ENCODE peak calls at places on chromosomes 2 and 18, in five cellular contexts. H, N, T, R and C are unnamed samples.

GRCh38 chr2:217929757-217930707 is 72.8 kb downstream of the TNS1 start:
- DNase-seq in H (no peak), R (no peak), N (no peak), T (peak), C (no peak)

GRCh38 chr2:106094101-106094860 is 99.8 kb downstream of the UXS1 start:
- DNase-seq in H (no peak), T (peak), N (no peak), R (no peak), C (peak)

GRCh38 chr18:47204908-47205522 is 28.9 kb upstream of the IER3IP1 start:
- DNase-seq in N (peak), R (peak), H (no peak), T (no peak), C (no peak)

GRCh38 chr2:216632952-216633615 is at the start of gene IGFBP2:
- DNase-seq in T (no peak), R (peak), H (no peak), N (peak), C (no peak)

GRCh38 chr2:20680744-20681143 is 13.8 kb downstream of the GDF7 start:
- DNase-seq in R (no peak), T (no peak), N (no peak), H (no peak), C (no peak)

GRCh38 chr18:35481960-35482366 is 15.8 kb downstream of the INO80C start:
- DNase-seq in T (no peak), R (no peak), N (no peak), H (no peak), C (peak)

GRCh38 chr2:231243883-231244282 is 45.5 kb downstream of the ARMC9 start:
- DNase-seq in R (no peak), T (no peak), N (no peak), H (no peak), C (no peak)

GRCh38 chr2:199309973-199310372 is 147.8 kb downstream of the SATB2 start:
- DNase-seq in H (no peak), R (no peak), T (no peak), N (no peak), C (no peak)

GRCh38 chr2:60149151-60149550 is 404.3 kb downstream of the BCL11A start:
- DNase-seq in N (no peak), T (no peak), R (no peak), H (no peak), C (no peak)

DNA sequence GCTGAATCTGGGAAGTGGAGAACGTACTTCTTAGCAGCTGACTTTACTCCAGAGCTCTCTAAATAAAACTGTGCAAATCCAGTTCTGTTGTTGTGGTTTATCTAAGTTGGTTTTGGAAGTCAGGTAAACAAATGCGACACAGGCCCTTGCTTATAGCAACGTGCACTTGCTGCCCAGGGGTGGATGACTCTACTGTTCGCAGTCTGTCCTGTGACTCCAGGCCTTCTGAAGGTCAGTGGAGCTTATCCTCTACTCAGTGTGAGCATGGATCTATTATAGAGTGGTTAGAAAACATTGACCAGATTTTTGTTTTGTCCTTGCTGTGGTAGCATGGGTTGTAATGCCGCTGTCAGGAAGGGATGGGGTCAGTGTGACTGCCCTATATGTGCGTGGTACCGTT is 89.1 kb downstream of the ZNF236 start:
- DNase-seq in T (no peak), N (no peak), R (no peak), H (no peak), C (no peak)
- TF ChIP-seq POLR2A in T (no peak), N (no peak), R (no peak), H (no peak), C (no peak)

GRCh38 chr18:6728318-6728717 is 1.2 kb upstream of the ARHGAP28 start:
- DNase-seq in H (no peak), N (no peak), R (no peak), T (no peak), C (no peak)

GRCh38 chr18:6731197-6731596 is 1.7 kb downstream of the ARHGAP28 start:
- DNase-seq in R (no peak), H (no peak), T (no peak), N (no peak), C (no peak)

GRCh38 chr18:6728809-6729246 is 688 bp upstream of the ARHGAP28 start:
- DNase-seq in T (no peak), N (no peak), R (no peak), H (no peak), C (no peak)

GRCh38 chr18:6732952-6733351 is 3.4 kb downstream of the ARHGAP28 start:
- DNase-seq in T (no peak), R (no peak), N (no peak), H (no peak), C (no peak)

GRCh38 chr18:6729247-6730091 is at the start of gene ARHGAP28:
- DNase-seq in H (peak), R (peak), T (peak), N (peak), C (no peak)
- TF ChIP-seq POLR2A in H (no peak), R (peak), T (no peak), N (no peak), C (no peak)

DNA sequence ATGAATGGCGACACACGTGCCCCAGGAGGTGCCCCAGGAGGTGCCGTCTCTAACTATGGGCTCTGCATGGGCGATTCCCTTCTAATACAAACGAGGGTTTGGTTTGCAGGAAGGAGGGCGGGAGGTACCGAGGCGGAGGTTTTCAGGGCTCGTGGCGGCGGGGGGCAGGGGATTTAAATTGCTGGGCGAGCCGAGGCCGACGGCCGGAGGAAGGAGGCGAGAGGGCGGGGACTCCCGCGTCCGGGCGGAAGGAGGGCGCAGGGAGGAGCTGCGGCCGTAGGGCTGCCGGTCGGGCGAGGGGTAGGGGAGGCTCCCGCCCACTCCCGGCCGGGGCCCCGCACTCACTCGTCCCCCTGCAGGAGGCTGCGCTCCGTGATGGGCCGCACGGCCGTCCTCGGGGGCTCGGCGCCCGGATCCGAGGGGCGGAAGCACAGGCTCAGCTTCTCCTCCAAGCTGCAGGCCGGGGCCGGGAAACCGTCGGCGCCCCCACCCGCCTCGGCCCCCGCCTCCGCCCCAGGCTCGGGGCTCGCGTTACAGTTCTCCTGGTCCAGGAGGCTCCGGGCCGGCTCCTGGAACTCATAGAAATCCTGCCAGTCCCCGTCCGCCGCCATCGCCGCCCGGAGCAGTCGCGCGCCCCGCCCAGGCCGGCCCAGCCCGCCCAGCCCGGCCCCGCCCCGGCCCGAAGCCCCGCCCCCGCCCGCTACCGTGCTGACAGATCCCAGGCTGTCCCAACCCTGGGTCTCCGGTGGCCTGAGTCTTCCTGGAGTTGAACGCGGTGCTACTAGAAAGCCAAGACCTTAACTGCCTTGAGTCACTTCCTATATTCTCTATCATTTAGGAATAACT is at the start of gene FEZ2:
- DNase-seq in R (peak), H (peak), N (peak), T (peak), C (no peak)
- TF ChIP-seq POLR2A in R (peak), H (no peak), N (peak), T (no peak), C (no peak)

DNA sequence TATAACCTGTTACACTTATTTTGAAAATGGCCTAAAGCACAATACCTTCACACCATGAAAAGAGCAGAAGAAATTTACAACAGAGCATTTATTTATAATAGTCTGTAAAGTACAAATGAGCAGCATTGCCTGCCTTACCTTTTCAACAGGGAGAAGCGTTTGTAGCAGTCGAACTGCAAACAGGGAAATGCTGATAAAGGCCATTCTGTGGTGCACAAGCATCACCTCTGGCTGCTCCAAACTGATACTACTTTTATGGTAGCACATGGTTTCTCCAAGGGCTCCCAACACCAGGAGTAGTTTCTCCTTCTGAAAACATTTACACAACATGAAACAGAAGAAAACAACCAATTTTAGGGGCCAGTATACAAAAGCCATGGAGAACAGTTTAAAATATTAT is 28.9 kb downstream of the RTTN start:
- DNase-seq in R (no peak), N (no peak), T (no peak), H (no peak), C (no peak)
- TF ChIP-seq POLR2A in R (no peak), N (no peak), T (no peak), H (no peak), C (no peak)

DNA sequence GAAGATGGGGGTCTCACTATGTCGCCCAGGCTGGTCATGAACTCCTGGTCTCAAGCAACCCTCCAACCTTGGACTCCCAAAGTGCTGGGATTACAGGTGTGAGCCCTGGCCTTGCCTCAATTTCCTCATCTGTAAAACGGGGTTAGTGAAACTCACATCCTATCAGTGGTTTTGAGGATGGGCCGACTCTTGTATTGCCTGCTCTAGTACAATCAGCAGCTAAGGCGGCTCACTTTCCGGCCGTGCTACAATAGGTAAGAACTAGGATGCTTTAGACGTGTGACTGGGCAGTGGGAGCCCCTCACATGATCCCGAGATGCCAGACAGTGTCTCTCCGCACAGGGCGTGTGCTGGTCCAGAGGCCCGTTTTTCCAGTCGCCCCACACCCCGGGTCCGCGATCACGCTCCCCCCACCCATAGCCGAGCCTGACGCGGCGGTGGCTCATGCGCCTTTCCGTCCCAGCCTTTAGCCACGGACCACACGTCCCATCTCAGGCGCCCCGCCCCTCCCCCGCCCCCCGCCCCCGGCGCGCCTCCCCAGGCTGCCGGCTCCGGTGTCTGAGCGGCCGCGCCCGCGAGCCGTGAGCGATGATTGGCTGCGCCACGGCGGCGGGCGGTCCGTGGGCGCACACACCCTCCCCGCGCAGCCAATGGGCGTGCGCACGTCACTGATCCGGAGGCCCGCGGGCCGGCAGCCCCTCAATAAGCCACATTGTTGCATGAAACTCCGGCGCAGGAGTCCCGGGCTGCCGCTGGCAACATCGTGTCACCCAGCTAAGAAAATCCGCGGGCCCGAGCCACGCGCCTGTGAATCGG is at the start of gene HK2:
- DNase-seq in H (peak), R (peak), T (peak), N (peak), C (peak)
- TF ChIP-seq POLR2A in H (no peak), R (peak), T (no peak), N (no peak), C (peak)

GRCh38 chr2:9336534-9337354 is 86.6 kb downstream of the ITGB1BP1 start:
- DNase-seq in N (no peak), H (no peak), T (peak), R (peak), C (no peak)
- TF ChIP-seq POLR2A in N (no peak), H (no peak), T (no peak), R (no peak), C (no peak)

DNA sequence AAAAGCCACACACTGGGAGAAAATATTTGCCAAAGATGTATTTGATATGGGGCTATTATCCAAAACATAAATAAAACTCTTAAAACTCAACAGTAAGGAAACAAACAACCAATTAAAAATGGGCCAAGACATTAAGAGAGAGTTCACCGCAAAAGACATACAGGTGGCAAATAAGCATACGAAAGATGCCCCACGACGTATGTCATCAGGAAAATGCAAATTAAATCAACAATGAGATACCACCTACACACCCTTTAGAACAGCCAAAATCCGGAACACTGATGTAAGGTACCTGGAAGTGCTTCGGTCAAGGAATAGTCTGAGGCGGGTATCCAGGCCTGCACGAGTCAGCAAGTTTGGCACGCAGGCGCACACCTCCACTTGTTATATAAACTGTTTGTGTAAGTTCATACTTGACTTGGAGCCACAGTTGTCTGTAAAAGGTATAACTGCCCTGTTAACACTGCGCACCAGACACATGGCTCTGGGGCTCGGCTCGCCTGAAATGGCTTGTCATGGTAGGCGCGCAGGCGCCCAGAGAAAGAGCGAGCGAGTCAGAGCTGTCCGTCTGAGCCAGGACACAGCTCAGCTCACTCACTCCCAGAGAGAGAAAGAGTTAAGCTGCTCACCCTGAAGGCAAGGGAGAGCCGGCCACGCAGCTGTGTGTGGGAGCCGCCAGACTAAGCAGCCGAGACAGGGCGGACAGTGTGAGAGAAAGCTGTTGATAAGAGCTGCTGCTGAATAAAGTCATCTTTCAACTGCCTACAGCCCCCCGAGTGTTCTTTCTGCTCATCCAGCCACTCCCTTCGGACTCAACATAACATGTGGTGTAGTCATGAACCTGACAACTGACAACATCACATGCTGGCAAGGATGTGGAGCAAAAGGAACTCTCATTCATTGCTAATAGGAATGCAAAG is 87.3 kb downstream of the HNRNPLL start:
- DNase-seq in N (no peak), R (peak), T (peak), H (no peak), C (no peak)
- TF ChIP-seq POLR2A in N (no peak), R (peak), T (no peak), H (no peak), C (no peak)

DNA sequence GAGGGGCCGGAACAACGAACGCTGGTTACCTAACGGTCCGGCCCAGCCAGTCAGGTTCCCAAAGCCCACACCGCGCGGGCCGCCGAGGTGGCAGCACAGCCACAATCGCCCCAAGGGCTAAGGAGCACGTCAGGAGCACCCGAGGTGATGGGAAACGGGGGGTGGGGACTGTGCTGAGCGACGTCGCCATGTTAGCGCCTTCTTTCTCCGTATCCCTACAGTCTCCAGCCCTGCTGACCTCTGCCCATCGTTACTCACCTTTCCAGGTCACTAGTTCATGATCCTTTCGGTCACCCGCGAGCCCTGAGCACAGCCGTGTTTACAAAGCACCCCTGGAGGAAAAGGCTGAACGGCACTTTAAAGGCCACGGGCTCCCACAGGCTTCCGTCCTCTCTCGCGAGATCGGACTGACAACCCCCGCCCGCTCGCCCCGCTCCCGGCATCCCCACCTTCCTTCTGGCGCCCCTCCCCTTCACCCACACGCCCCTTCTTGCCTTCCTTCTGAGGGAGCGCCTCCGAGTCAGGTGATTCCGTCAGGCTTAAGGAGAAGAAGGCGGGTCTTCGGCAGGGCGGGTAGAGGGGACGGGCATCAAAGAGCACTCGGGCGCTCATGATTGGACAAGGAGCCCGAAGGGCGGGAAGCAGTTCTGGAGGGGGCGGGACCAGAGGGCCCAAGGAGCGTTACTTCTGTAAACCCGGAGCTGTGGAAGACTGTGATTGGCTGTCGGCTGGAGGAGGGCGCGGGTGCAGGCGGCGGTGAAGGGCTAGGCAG is at the start of gene ATF2:
- DNase-seq in H (peak), T (peak), N (peak), R (peak), C (peak)
- TF ChIP-seq POLR2A in H (peak), T (no peak), N (peak), R (peak), C (peak)